ENCODE peak calls at places on chromosomes 6 and 20, in eight cellular contexts. G is B cell; U is stimulated activated CD4-positive, alpha-beta T cell treated with anti-CD3 and anti-CD28 coated beads, Interleukin-4, amount 100 ng/mL, for 24 hours; S is activated CD8-positive, alpha-beta T cell treated with anti-CD3 and anti-CD28 coated beads for 36 hours; C is GM20000; Z is Jurkat, Clone E6-1; N is breast epithelium; X is HT1080. L is an unnamed sample.
A peak's percentile ranks its signal among the peaks of the same experiment; 100 is the strongest.

GRCh38 chr20:59598625-59599310 is 5.6 kb upstream of the PHACTR3 start:
- DNase-seq in G (peak; percentile 27), U (peak; percentile 8), S (peak; percentile 62), C (peak; percentile 86), Z (peak; percentile 24), N (no peak), X (peak; percentile 13), L (peak; percentile 44)

GRCh38 chr6:154474636-154475428 is 35.7 kb downstream of the CNKSR3 start:
- DNase-seq in G (no peak), U (no peak), S (no peak), C (no peak), Z (no peak), N (no peak), X (peak; percentile 89), L (peak; percentile 88)

GRCh38 chr6:89984926-89985743 is 90.9 kb downstream of the GJA10 start:
- DNase-seq in G (no peak), U (no peak), S (peak; percentile 40), C (no peak), Z (no peak), N (no peak), X (peak; percentile 25), L (peak; percentile 16)

GRCh38 chr6:42224222-42225042 is 6.8 kb upstream of the MRPS10 start:
- DNase-seq in G (no peak), U (peak; percentile 32), S (peak; percentile 14), C (peak; percentile 71), Z (no peak), N (no peak), X (peak; percentile 94), L (no peak)

GRCh38 chr20:33947709-33948295 is 45.9 kb upstream of the RALY start:
- DNase-seq in G (peak; percentile 46), U (peak; percentile 42), S (peak; percentile 73), C (peak; percentile 42), Z (peak; percentile 45), N (no peak), X (peak; percentile 80), L (peak; percentile 66)

GRCh38 chr6:153814136-153814535 is 224.9 kb upstream of the OPRM1 start:
- DNase-seq in G (no peak), U (no peak), S (no peak), C (no peak), Z (no peak), N (no peak), X (no peak), L (no peak)

GRCh38 chr6:23498013-23498412 is 628.0 kb upstream of the NRSN1 start:
- DNase-seq in G (no peak), U (no peak), S (no peak), C (no peak), Z (no peak), N (no peak), X (no peak), L (no peak)

GRCh38 chr20:5843054-5843731 is 93.0 kb downstream of the SHLD1 start:
- DNase-seq in G (no peak), U (no peak), S (no peak), C (peak; percentile 70), Z (no peak), N (no peak), X (no peak), L (no peak)

GRCh38 chr6:16473184-16473907 is 235.0 kb downstream of the GMPR start:
- DNase-seq in G (no peak), U (peak; percentile 33), S (peak; percentile 57), C (peak; percentile 34), Z (no peak), N (no peak), X (no peak), L (no peak)

L was measured in lung microvascular endothelial cell.